ENCODE peak calls at places on chromosomes 13 and 19, in four cellular contexts. Q is COR-L47, D is A673, K is mesothelial cell of epicardium. W is an unnamed sample.

GRCh38 chr13:85445534-85445933 is 353.7 kb downstream of the SLITRK6 start:
- DNase-seq in Q (no peak), D (no peak), K (no peak), W (no peak)

GRCh38 chr19:49592486-49593232 is 1.7 kb downstream of the PRR12 start:
- DNase-seq in Q (no peak), D (peak; percentile 67), K (peak; percentile 42), W (peak; percentile 55)

GRCh38 chr19:34259367-34259865 is 5.1 kb downstream of the GARRE1 start:
- DNase-seq in Q (no peak), D (no peak), K (no peak), W (no peak)

GRCh38 chr19:7494416-7495098 is 5.7 kb upstream of the PEX11G start:
- DNase-seq in Q (no peak), D (no peak), K (no peak), W (no peak)

GRCh38 chr13:40132249-40132648 is 476.8 kb downstream of the COG6 start:
- DNase-seq in Q (no peak), D (no peak), K (no peak), W (no peak)

GRCh38 chr13:109704771-109705628 is 81.4 kb downstream of the IRS2 start:
- DNase-seq in Q (peak; percentile 78), D (no peak), K (no peak), W (peak; percentile 54)

GRCh38 chr13:110559429-110559943 is 2.0 kb downstream of the RAB20 start:
- DNase-seq in Q (no peak), D (no peak), K (no peak), W (peak; percentile 70)

GRCh38 chr19:38554676-38555141 is 63.0 kb downstream of the MAP4K1 start:
- DNase-seq in Q (no peak), D (no peak), K (no peak), W (no peak)

GRCh38 chr19:57280913-57281425 is 684 bp downstream of the ZNF460 start:
- DNase-seq in Q (peak; percentile 27), D (peak; percentile 21), K (no peak), W (peak; percentile 27)

GRCh38 chr13:35347679-35348205 is 128.7 kb downstream of the MAB21L1 start:
- DNase-seq in Q (no peak), D (no peak), K (no peak), W (no peak)

GRCh38 chr13:43478178-43478577 is 308.6 kb downstream of the ENOX1 start:
- DNase-seq in Q (no peak), D (no peak), K (no peak), W (peak; percentile 10)

GRCh38 chr19:2804156-2805004 is 15.3 kb upstream of the ZNF554 start:
- DNase-seq in Q (no peak), D (peak; percentile 42), K (no peak), W (no peak)

GRCh38 chr13:73060251-73061160 is 1.7 kb downstream of the KLF5 start:
- DNase-seq in Q (peak; percentile 24), D (peak; percentile 23), K (no peak), W (peak; percentile 60)

GRCh38 chr19:2034729-2035589 is 16.1 kb downstream of the MKNK2 start:
- DNase-seq in Q (no peak), D (peak; percentile 69), K (no peak), W (peak; percentile 75)

GRCh38 chr13:77475345-77476084 is 60.0 kb upstream of the SCEL start:
- DNase-seq in Q (no peak), D (no peak), K (no peak), W (no peak)

GRCh38 chr13:49927755-49928154 is 8.4 kb downstream of the SPRYD7 start:
- DNase-seq in Q (no peak), D (no peak), K (no peak), W (no peak)

GRCh38 chr13:112783946-112784500 is 94.2 kb downstream of the ATP11A start:
- DNase-seq in Q (no peak), D (no peak), K (no peak), W (no peak)

GRCh38 chr19:52170863-52171320 is 529 bp downstream of the ZNF836 start:
- DNase-seq in Q (no peak), D (peak; percentile 16), K (peak; percentile 54), W (no peak)

GRCh38 chr13:75547917-75548316 is 1.7 kb upstream of the UCHL3 start:
- DNase-seq in Q (no peak), D (no peak), K (no peak), W (no peak)

GRCh38 chr19:33797821-33798633 is 1.4 kb downstream of the KCTD15 start:
- DNase-seq in Q (no peak), D (peak; percentile 34), K (no peak), W (no peak)

GRCh38 chr13:19596960-19597361 is 35.6 kb upstream of the TPTE2 start:
- DNase-seq in Q (no peak), D (no peak), K (no peak), W (peak; percentile 91)

GRCh38 chr19:10927691-10928562 is 512 bp downstream of the YIPF2 start:
- DNase-seq in Q (no peak), D (no peak), K (no peak), W (no peak)

GRCh38 chr19:4213116-4213515 is 16.2 kb upstream of the EBI3 start:
- DNase-seq in Q (no peak), D (no peak), K (no peak), W (no peak)

GRCh38 chr19:41861098-41861768 is 1.2 kb downstream of the RPS19 start:
- DNase-seq in Q (no peak), D (no peak), K (no peak), W (no peak)

GRCh38 chr13:101152184-101152583 is 264.1 kb downstream of the NALCN start:
- DNase-seq in Q (no peak), D (no peak), K (no peak), W (no peak)

GRCh38 chr13:97174638-97175037 is 47.5 kb upstream of the MBNL2 start:
- DNase-seq in Q (no peak), D (no peak), K (no peak), W (no peak)

GRCh38 chr13:113971471-113972231 is 2.2 kb downstream of the C13orf46 start:
- DNase-seq in Q (no peak), D (no peak), K (no peak), W (no peak)

GRCh38 chr13:26785845-26786630 is 25.5 kb upstream of the GPR12 start:
- DNase-seq in Q (peak; percentile 65), D (peak; percentile 56), K (no peak), W (no peak)

GRCh38 chr19:37333457-37333856 is 37.4 kb upstream of the ZNF527 start:
- DNase-seq in Q (no peak), D (peak; percentile 26), K (no peak), W (peak; percentile 1)

GRCh38 chr13:20272104-20272503 is 40.0 kb upstream of the GJB6 start:
- DNase-seq in Q (no peak), D (no peak), K (no peak), W (no peak)

GRCh38 chr19:48676487-48676886 is 3.7 kb upstream of the NTN5 start:
- DNase-seq in Q (no peak), D (no peak), K (no peak), W (no peak)

GRCh38 chr19:11284535-11284934 is 11.4 kb upstream of the TSPAN16 start:
- DNase-seq in Q (no peak), D (no peak), K (no peak), W (no peak)